ENCODE peak calls at places on chromosome 22, in nine cellular contexts. K is HCT116, R is GM23248, W is neural progenitor cell, A is PC-3, L is MM.1S, Z is hepatocyte, H is GM23338, V is SK-N-SH. D is an unnamed sample.

GRCh38 chr22:41367680-41368542 is 13.8 kb upstream of the TEF start:
- DNase-seq in A (no peak), W (peak), H (peak), R (peak), V (no peak), K (no peak), Z (peak), L (no peak), D (no peak)

GRCh38 chr22:17633217-17633997 is 4.9 kb upstream of the ATP6V1E1 start:
- DNase-seq in R (peak), Z (peak), W (no peak), L (no peak), H (peak), A (peak), K (peak), V (no peak), D (no peak)

GRCh38 chr22:27139935-27140493 is 482.6 kb downstream of the MIAT start:
- DNase-seq in V (peak), W (peak), H (no peak), L (no peak), K (no peak), Z (peak), A (no peak), R (peak), D (no peak)

GRCh38 chr22:50727678-50728522 is 10.1 kb upstream of the ACR start:
- DNase-seq in V (no peak), A (no peak), W (no peak), H (no peak), R (no peak), K (no peak), Z (no peak), L (no peak), D (no peak)

GRCh38 chr22:17586831-17587440 is 23.6 kb downstream of the SLC25A18 start:
- DNase-seq in R (no peak), Z (no peak), H (no peak), W (no peak), K (no peak), L (no peak), A (no peak), V (no peak), D (no peak)

GRCh38 chr22:29343313-29343805 is 27.9 kb upstream of the RASL10A start:
- DNase-seq in A (peak), R (peak), Z (no peak), K (no peak), L (no peak), V (peak), W (peak), H (no peak), D (no peak)

GRCh38 chr22:16559056-16559955 is 33.3 kb downstream of the CCT8L2 start:
- DNase-seq in W (no peak), K (no peak), R (no peak), V (no peak), A (no peak), L (no peak), H (no peak), Z (no peak), D (no peak)

GRCh38 chr22:40178417-40179409 is 988 bp downstream of the TNRC6B start:
- DNase-seq in L (peak), H (peak), Z (peak), K (no peak), R (peak), W (peak), A (peak), V (peak), D (peak)

GRCh38 chr22:25120093-25120561 is 79.5 kb upstream of the CRYBB3 start:
- DNase-seq in W (peak), A (peak), L (no peak), R (no peak), H (peak), V (no peak), Z (peak), K (peak), D (no peak)

GRCh38 chr22:50400931-50401330 is 57.8 kb downstream of the PPP6R2 start:
- DNase-seq in A (no peak), H (no peak), R (no peak), L (no peak), K (no peak), Z (no peak), W (no peak), V (no peak), D (no peak)

GRCh38 chr22:24516301-24516737 is 21.2 kb downstream of the UPB1 start:
- DNase-seq in Z (peak), A (peak), R (peak), K (no peak), L (no peak), W (no peak), H (peak), V (no peak), D (no peak)

GRCh38 chr22:26713823-26714449 is 56.5 kb downstream of the MIAT start:
- DNase-seq in V (no peak), A (no peak), Z (peak), L (no peak), H (no peak), K (no peak), W (no peak), R (peak), D (no peak)

GRCh38 chr22:17097701-17098100 is 12.9 kb downstream of the IL17RA start:
- DNase-seq in A (no peak), K (no peak), L (no peak), H (no peak), Z (no peak), W (no peak), R (no peak), V (no peak), D (no peak)

GRCh38 chr22:24951942-24952836 is at the start of gene KIAA1671:
- DNase-seq in L (peak), K (peak), A (peak), H (peak), W (peak), Z (peak), V (peak), R (peak), D (no peak)

GRCh38 chr22:29146101-29146560 is 59.6 kb upstream of the EMID1 start:
- DNase-seq in Z (no peak), H (no peak), R (no peak), W (no peak), V (no peak), L (no peak), K (no peak), A (no peak), D (no peak)

GRCh38 chr22:49349181-49349835 is 478.4 kb downstream of the BRD1 start:
- DNase-seq in V (no peak), R (no peak), H (no peak), L (no peak), Z (no peak), A (no peak), K (no peak), W (no peak), D (no peak)

GRCh38 chr22:49348631-49349030 is 479.0 kb downstream of the BRD1 start:
- DNase-seq in L (no peak), Z (no peak), R (no peak), V (no peak), A (no peak), W (no peak), H (no peak), K (no peak), D (no peak)

GRCh38 chr22:49347376-49347775 is 480.3 kb downstream of the BRD1 start:
- DNase-seq in H (no peak), K (no peak), Z (no peak), L (no peak), R (no peak), A (no peak), W (no peak), V (no peak), D (no peak)

GRCh38 chr22:49344196-49344595 is 483.5 kb downstream of the BRD1 start:
- DNase-seq in H (no peak), K (no peak), Z (no peak), A (no peak), L (no peak), W (peak), V (no peak), R (no peak), D (no peak)

GRCh38 chr22:49345896-49346295 is 481.8 kb downstream of the BRD1 start:
- DNase-seq in L (no peak), A (no peak), W (no peak), Z (no peak), H (no peak), R (no peak), K (no peak), V (no peak), D (no peak)
- TF ChIP-seq EZH2phosphoT487 in L (no peak), A (no peak), W (no peak), Z (no peak), H (no peak), R (no peak), K (no peak), V (no peak), D (no peak)

DNA sequence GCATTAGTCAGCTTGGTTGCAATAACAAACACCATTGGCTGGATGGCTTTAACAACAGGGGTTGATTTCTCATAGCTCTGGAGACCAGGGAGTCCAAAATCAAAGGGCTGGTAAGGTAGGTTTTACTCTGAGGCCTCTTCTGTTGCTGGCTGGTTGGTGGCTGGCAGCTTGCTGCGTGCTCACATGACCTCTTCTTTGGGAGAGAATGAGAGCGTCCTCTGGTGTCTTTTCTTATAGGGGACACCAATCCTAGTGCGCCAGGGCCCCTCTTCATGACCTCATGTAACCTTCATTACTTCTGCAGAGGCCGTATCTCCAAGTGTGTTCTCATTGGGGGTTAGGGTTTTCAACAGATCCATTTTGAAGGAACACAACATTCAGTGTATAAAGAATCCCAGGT is 1308.3 kb downstream of the TBC1D22A start:
- DNase-seq in L (no peak), V (no peak), W (peak), R (no peak), A (no peak), H (peak), K (no peak), Z (no peak), D (peak)
- H3K27ac ChIP-seq in L (no peak), V (no peak), W (no peak), R (no peak), A (no peak), H (no peak), K (no peak), Z (no peak), D (peak)

GRCh38 chr22:46542011-46542985 is 4.9 kb upstream of the CELSR1 start:
- DNase-seq in L (peak), H (peak), W (peak), K (no peak), V (peak), R (peak), A (peak), Z (peak), D (peak)
- TF ChIP-seq EZH2phosphoT487 in L (no peak), H (no peak), W (no peak), K (no peak), V (no peak), R (no peak), A (no peak), Z (no peak), D (no peak)

GRCh38 chr22:19555651-19556050 is 31.4 kb upstream of the CLDN5 start:
- DNase-seq in K (no peak), Z (no peak), H (no peak), L (no peak), W (no peak), V (no peak), A (no peak), R (no peak), D (no peak)
- H3K27ac ChIP-seq in K (no peak), Z (no peak), H (no peak), L (no peak), W (no peak), V (no peak), A (no peak), R (no peak), D (no peak)

GRCh38 chr22:36507518-36508010 is 724 bp upstream of the FOXRED2 start:
- DNase-seq in R (no peak), H (no peak), K (no peak), L (no peak), W (no peak), A (no peak), V (no peak), Z (no peak), D (no peak)

GRCh38 chr22:36510384-36510783 is 3.5 kb upstream of the FOXRED2 start:
- DNase-seq in Z (no peak), V (no peak), A (no peak), W (no peak), K (no peak), H (no peak), R (no peak), L (no peak), D (no peak)

GRCh38 chr22:36506637-36507517 is at the start of gene FOXRED2:
- DNase-seq in L (peak), Z (peak), H (peak), A (peak), V (peak), R (peak), K (no peak), W (peak), D (peak)

GRCh38 chr22:36510966-36511881 is 4.4 kb upstream of the FOXRED2 start:
- DNase-seq in H (peak), V (peak), W (peak), A (peak), Z (peak), R (peak), K (no peak), L (no peak), D (peak)

GRCh38 chr22:36505998-36506635 is 723 bp downstream of the FOXRED2 start:
- DNase-seq in R (no peak), A (no peak), H (no peak), Z (no peak), K (no peak), V (no peak), L (no peak), W (no peak), D (no peak)
- TF ChIP-seq EZH2phosphoT487 in R (no peak), A (no peak), H (no peak), Z (no peak), K (no peak), V (no peak), L (no peak), W (no peak), D (no peak)

GRCh38 chr22:45807156-45807915 is 135.7 kb downstream of the ATXN10 start:
- DNase-seq in K (no peak), A (peak), V (no peak), L (no peak), R (peak), H (no peak), W (no peak), Z (no peak), D (no peak)

GRCh38 chr22:45804319-45804985 is 132.8 kb downstream of the ATXN10 start:
- DNase-seq in R (peak), W (no peak), Z (no peak), H (no peak), L (no peak), K (no peak), V (no peak), A (no peak), D (no peak)

GRCh38 chr22:45804986-45805325 is 133.3 kb downstream of the ATXN10 start:
- DNase-seq in Z (no peak), V (no peak), H (no peak), K (peak), L (no peak), W (no peak), A (peak), R (peak), D (no peak)

GRCh38 chr22:45802074-45802473 is 130.4 kb downstream of the ATXN10 start:
- DNase-seq in W (no peak), H (no peak), K (no peak), A (no peak), Z (no peak), V (no peak), L (no peak), R (no peak), D (no peak)

DNA sequence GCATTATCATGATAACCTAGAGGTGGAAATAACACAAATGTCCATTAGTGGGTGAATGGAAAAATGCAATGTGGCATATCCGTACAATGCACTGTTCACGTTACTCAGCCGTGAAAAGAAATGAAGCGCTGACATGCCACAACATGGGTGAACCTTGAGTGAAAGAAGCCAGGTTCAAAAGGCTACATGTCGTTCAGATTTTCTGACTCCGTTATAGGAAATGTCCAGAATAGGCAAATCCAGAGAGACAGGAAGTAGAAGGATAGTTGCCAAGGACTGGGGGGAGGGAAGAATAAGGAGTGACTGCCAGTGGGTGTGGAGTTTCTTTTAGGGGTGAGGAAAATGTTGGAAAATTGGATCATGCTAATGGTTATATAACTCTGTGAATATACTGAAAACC is 133.8 kb downstream of the ATXN10 start:
- DNase-seq in A (peak), K (no peak), R (peak), Z (no peak), L (no peak), H (no peak), W (no peak), V (no peak), D (no peak)
- H3K27ac ChIP-seq in A (peak), K (no peak), R (peak), Z (no peak), L (no peak), H (no peak), W (no peak), V (no peak), D (no peak)

GRCh38 chr22:49371325-49372110 is 456.2 kb downstream of the BRD1 start:
- DNase-seq in A (no peak), V (no peak), R (no peak), W (no peak), H (no peak), L (no peak), Z (no peak), K (no peak), D (no peak)
- TF ChIP-seq EZH2phosphoT487 in A (no peak), V (no peak), R (no peak), W (no peak), H (no peak), L (no peak), Z (no peak), K (no peak), D (no peak)

GRCh38 chr22:32831571-32831970 is 30.1 kb downstream of the TIMP3 start:
- DNase-seq in A (no peak), L (no peak), K (no peak), W (no peak), Z (no peak), H (no peak), R (no peak), V (no peak), D (no peak)

GRCh38 chr22:32829451-32829851 is 27.9 kb downstream of the TIMP3 start:
- DNase-seq in W (no peak), R (no peak), V (no peak), L (no peak), H (no peak), A (no peak), K (no peak), Z (no peak), D (no peak)

GRCh38 chr22:32828561-32828960 is 27.1 kb downstream of the TIMP3 start:
- DNase-seq in V (no peak), K (no peak), L (no peak), R (no peak), A (no peak), Z (no peak), W (no peak), H (no peak), D (no peak)

GRCh38 chr22:32830957-32831356 is 29.5 kb downstream of the TIMP3 start:
- DNase-seq in H (no peak), V (no peak), L (no peak), A (no peak), R (no peak), K (no peak), Z (no peak), W (no peak), D (no peak)

DNA sequence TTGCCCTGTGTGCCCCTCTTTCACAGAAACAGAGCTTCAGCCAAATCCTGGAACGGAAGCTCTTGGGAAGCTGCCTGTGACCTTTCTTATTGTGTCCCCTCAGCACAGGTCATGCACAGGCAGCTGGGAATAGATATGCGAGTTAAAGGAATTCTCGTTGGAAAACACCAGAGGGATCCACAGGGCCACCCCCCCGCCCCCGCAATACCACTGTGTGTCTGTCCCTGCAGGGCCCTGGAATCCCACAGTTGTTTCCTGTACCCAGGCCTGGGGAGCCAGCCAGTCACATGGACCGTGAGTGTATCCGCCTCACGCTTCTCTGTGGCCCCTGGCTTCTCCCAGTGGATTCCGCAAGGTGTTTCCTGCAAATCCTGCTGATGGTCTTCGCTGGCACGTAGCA is 29.0 kb downstream of the TIMP3 start:
- DNase-seq in Z (no peak), L (no peak), K (no peak), H (peak), W (peak), R (no peak), V (no peak), A (no peak), D (no peak)
- H3K27ac ChIP-seq in Z (no peak), L (no peak), K (no peak), H (peak), W (no peak), R (peak), V (no peak), A (no peak), D (no peak)

GRCh38 chr22:21764038-21764804 is 28.6 kb upstream of the YPEL1 start:
- DNase-seq in K (no peak), L (no peak), V (no peak), A (no peak), R (no peak), H (no peak), Z (no peak), W (no peak), D (no peak)

GRCh38 chr22:21760640-21761039 is 25.0 kb upstream of the YPEL1 start:
- DNase-seq in W (no peak), R (peak), H (no peak), K (no peak), V (no peak), A (peak), Z (no peak), L (peak), D (no peak)

GRCh38 chr22:21761994-21762680 is 26.5 kb upstream of the YPEL1 start:
- DNase-seq in L (no peak), Z (no peak), W (no peak), K (no peak), A (no peak), R (no peak), H (no peak), V (no peak), D (no peak)

GRCh38 chr22:21761086-21761485 is 25.5 kb upstream of the YPEL1 start:
- DNase-seq in K (no peak), L (no peak), R (no peak), W (no peak), V (no peak), H (no peak), A (no peak), Z (no peak), D (no peak)

DNA sequence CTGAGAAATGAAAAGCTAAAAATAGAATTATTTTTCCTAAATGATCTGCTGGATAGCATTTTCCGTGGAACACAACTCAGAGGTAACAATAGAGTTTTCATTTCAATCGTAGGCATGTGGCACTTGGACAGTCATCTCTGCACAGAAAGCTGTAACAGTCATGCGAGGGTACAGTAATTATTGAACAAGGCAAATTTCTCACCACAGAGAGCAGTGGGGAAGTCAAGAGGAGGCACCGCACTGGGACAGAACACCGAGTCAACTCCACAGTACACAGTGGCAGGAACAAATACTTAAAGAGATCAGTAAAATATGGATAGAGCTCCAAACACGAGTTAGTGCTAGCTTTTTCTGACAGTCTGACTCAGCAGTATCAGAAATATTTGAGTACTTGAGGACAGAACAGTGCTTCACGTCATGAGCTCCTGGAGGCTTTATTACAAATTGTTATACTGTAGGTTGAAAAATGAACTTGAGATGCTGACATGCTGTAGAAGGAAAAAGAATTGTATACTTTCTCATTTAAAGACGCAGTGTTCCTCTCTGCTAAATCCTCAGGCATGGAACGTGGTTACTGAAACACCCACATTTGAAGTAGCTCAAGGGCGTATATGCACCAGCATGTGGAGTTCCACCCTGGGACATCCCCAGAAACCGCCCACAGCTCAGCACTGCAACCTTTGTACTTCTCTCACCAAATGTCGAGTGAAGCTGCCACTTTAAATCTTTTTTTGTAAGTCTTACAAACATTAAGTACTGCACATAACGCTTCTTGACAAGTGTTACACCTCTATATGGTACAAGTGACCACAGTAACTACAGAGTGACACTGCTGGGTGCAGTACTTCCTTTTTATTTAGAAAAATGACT is 27.4 kb upstream of the YPEL1 start:
- DNase-seq in H (no peak), R (no peak), K (no peak), L (no peak), V (no peak), A (no peak), W (no peak), Z (no peak), D (no peak)
- TF ChIP-seq EZH2phosphoT487 in H (no peak), R (no peak), K (no peak), L (no peak), V (no peak), A (no peak), W (no peak), Z (no peak), D (no peak)

D was measured in OCI-LY7.